ENCODE peak calls at places on chromosomes 11 and 22, in eight cellular contexts. L is prostate gland, K is Peyer's patch, V is GM12892, T is spleen, E is tibial nerve, S is NB4, O is transverse colon. Z is an unnamed sample.

GRCh38 chr11:73141309-73142127 is 600 bp downstream of the FCHSD2 start:
- DNase-seq in L (peak), K (peak), V (peak), T (peak), E (peak), S (peak), O (peak), Z (peak)

GRCh38 chr11:8383227-8383626 is 119.5 kb upstream of the LMO1 start:
- DNase-seq in L (no peak), K (no peak), V (no peak), T (no peak), E (no peak), S (no peak), O (no peak), Z (no peak)

GRCh38 chr11:124745835-124746620 is 6.0 kb downstream of the VSIG2 start:
- DNase-seq in L (no peak), K (peak), V (peak), T (peak), E (no peak), S (no peak), O (peak), Z (peak)

GRCh38 chr11:33040862-33041453 is 1.6 kb downstream of the TCP11L1 start:
- DNase-seq in L (no peak), K (no peak), V (no peak), T (no peak), E (no peak), S (no peak), O (no peak), Z (no peak)

GRCh38 chr22:17243524-17243923 is 24.3 kb upstream of the ADA2 start:
- DNase-seq in L (no peak), K (peak), V (peak), T (peak), E (no peak), S (peak), O (peak), Z (no peak)

GRCh38 chr22:28899199-28899853 is 16.0 kb downstream of the ZNRF3 start:
- DNase-seq in L (no peak), K (no peak), V (no peak), T (peak), E (no peak), S (no peak), O (no peak), Z (no peak)

GRCh38 chr11:125072961-125073590 is 10.0 kb downstream of the SLC37A2 start:
- DNase-seq in L (no peak), K (no peak), V (no peak), T (peak), E (no peak), S (no peak), O (no peak), Z (no peak)

GRCh38 chr11:10885703-10886363 is 28.0 kb upstream of the ZBED5 start:
- DNase-seq in L (no peak), K (no peak), V (no peak), T (no peak), E (no peak), S (no peak), O (no peak), Z (no peak)

GRCh38 chr22:30838111-30838510 is 130.5 kb downstream of the MORC2 start:
- DNase-seq in L (no peak), K (no peak), V (no peak), T (no peak), E (no peak), S (no peak), O (no peak), Z (no peak)

GRCh38 chr11:69644071-69644961 is 3.4 kb downstream of the CCND1 start:
- DNase-seq in L (peak), K (no peak), V (no peak), T (peak), E (peak), S (no peak), O (peak), Z (peak)
- TF ChIP-seq POLR2A in L (no peak), K (no peak), V (no peak), T (no peak), E (no peak), S (no peak), O (no peak), Z (no peak)

GRCh38 chr22:46360097-46360496 is 24.6 kb downstream of the TRMU start:
- DNase-seq in L (no peak), K (no peak), V (no peak), T (peak), E (no peak), S (no peak), O (no peak), Z (no peak)

GRCh38 chr22:46359362-46359761 is 23.8 kb downstream of the TRMU start:
- DNase-seq in L (no peak), K (no peak), V (no peak), T (peak), E (no peak), S (no peak), O (peak), Z (no peak)

GRCh38 chr22:46357711-46358505 is 22.4 kb downstream of the TRMU start:
- DNase-seq in L (no peak), K (no peak), V (no peak), T (no peak), E (no peak), S (no peak), O (no peak), Z (no peak)

GRCh38 chr22:46357186-46357500 is 21.6 kb downstream of the TRMU start:
- DNase-seq in L (no peak), K (no peak), V (no peak), T (no peak), E (no peak), S (no peak), O (no peak), Z (no peak)

DNA sequence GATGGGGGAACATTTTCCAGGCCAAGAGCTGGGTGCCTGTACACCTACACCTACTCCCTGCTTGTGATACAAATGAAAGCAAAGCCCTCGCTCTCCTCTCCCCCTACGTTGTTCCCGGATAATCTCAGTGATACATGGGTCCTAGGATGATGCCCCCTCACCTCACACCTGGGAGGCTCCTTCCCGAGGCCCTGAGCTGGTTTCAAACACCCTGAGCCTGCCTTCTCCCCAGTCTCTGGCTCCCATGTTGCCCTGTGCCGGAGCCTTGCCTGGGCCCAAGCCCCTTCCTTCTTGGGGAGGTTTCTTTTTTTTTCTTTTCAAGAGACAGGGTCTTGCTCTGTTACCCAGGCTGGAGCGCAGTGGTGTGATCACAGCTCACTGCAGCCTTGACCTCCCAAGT is 23.3 kb downstream of the TRMU start:
- DNase-seq in L (no peak), K (no peak), V (no peak), T (peak), E (no peak), S (no peak), O (no peak), Z (no peak)
- TF ChIP-seq POLR2A in L (no peak), K (no peak), V (no peak), T (no peak), E (no peak), S (no peak), O (no peak), Z (no peak)

GRCh38 chr11:35276396-35276795 is 137.4 kb downstream of the CD44 start:
- DNase-seq in L (peak), K (no peak), V (no peak), T (no peak), E (no peak), S (no peak), O (no peak), Z (no peak)
- TF ChIP-seq POLR2A in L (no peak), K (no peak), V (no peak), T (no peak), E (no peak), S (no peak), O (no peak), Z (no peak)

GRCh38 chr22:31944700-31945477 is 554 bp downstream of the YWHAH start:
- DNase-seq in L (peak), K (peak), V (peak), T (peak), E (peak), S (peak), O (peak), Z (peak)

GRCh38 chr22:31945478-31945815 is 1.1 kb downstream of the YWHAH start:
- DNase-seq in L (no peak), K (peak), V (no peak), T (no peak), E (no peak), S (peak), O (peak), Z (peak)

GRCh38 chr22:31945971-31946680 is 1.8 kb downstream of the YWHAH start:
- DNase-seq in L (no peak), K (peak), V (no peak), T (peak), E (no peak), S (peak), O (no peak), Z (peak)

GRCh38 chr22:31943206-31943975 is 944 bp upstream of the YWHAH start:
- DNase-seq in L (peak), K (no peak), V (no peak), T (peak), E (no peak), S (no peak), O (no peak), Z (peak)

GRCh38 chr22:31943976-31944699 is at the start of gene YWHAH:
- DNase-seq in L (peak), K (peak), V (peak), T (peak), E (peak), S (peak), O (peak), Z (peak)
- TF ChIP-seq POLR2A in L (peak), K (peak), V (peak), T (no peak), E (peak), S (peak), O (peak), Z (peak)

GRCh38 chr22:41916745-41917358 is 2.0 kb upstream of the SHISA8 start:
- DNase-seq in L (no peak), K (no peak), V (no peak), T (peak), E (no peak), S (no peak), O (no peak), Z (no peak)

GRCh38 chr22:41917375-41917905 is 2.6 kb upstream of the SHISA8 start:
- DNase-seq in L (no peak), K (no peak), V (no peak), T (peak), E (no peak), S (no peak), O (no peak), Z (no peak)

GRCh38 chr22:41917906-41918791 is 3.3 kb upstream of the SHISA8 start:
- DNase-seq in L (no peak), K (peak), V (no peak), T (peak), E (no peak), S (peak), O (peak), Z (peak)

GRCh38 chr22:41920271-41920976 is 5.5 kb upstream of the SHISA8 start:
- DNase-seq in L (no peak), K (peak), V (no peak), T (peak), E (no peak), S (no peak), O (peak), Z (no peak)

DNA sequence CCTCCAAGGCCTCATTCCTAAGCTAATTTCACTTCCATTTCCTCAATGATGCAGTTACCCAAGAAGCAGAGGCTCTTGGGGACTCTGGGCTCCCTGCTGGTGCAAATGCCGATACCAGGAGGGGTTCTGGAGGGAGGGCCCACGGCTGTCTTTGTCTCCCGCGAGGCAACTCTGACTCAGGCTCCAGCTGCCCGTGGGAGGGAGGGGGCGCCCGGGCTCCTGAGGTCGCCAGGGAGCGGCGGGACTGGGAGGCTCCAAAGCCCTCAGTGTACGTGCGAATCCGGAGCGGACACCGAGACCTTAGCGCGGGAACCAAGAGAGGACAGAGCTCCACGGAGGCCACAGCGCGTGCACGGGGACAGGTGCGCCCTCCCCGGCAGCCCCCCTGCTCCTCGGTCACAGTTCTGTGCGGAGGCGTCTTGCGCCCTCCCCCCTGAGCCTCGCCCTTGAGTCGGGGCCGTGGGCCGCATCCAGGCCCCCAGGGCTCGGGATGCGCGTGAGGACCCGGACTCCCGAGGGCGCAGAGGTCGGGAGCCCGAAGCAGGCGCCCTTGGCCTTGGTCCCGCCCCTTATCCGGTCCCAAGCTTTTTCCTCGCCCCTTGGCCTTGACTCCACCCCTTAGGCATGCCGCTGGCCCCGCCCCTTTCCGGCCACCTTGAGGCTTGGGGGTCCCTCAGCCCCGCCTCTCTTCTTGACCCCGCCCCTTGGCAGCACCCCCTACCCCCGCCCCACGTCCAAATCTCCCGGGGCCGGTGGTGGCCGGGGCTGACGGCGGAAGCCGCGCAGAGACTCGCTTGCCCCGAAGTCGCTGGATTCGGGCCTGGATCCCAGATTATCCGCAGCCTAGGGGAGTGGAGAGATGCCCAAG is 4.7 kb upstream of the SHISA8 start:
- DNase-seq in L (peak), K (peak), V (peak), T (peak), E (no peak), S (peak), O (peak), Z (peak)
- TF ChIP-seq POLR2A in L (no peak), K (no peak), V (peak), T (peak), E (no peak), S (no peak), O (no peak), Z (no peak)

DNA sequence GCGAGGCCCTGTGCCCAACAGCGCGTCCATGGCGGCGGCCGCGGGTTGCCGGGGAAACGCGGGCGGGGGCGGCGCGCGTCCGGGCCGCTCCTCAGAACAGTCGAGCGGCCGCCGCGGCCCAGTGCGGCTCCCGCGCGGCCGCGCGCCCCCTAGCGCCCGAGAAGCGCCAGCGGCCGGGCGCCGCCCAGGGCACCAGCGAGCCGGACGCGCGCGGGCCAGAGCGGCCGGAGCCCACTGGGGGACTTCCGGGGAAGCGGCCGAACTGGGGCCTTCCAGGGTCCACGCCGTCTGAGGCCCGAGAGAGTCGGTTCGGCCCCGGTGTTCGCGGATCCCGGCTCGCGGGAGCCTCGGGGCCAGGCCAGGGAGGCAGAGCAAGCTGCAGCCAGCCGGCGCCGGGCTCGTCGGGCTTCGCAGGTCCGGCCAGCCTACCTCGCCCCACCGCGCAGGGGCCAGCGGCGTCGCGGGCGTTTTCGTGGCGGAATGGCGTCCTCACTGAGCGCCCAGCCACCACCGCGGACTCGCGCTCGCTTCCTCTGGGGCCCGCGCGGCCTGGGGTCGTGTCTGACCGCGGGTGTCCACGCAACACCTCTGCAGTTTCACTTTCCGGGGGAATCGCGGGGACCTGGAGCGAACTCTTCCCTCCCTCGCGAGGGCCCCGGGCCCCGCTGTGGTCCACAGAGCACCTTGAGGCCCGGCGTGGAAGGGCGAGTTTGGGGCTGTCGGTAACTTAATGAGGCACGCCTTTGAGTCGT is at the start of gene DENND6B:
- DNase-seq in L (peak), K (peak), V (peak), T (peak), E (peak), S (peak), O (peak), Z (peak)
- TF ChIP-seq POLR2A in L (peak), K (peak), V (peak), T (no peak), E (peak), S (peak), O (peak), Z (peak)

DNA sequence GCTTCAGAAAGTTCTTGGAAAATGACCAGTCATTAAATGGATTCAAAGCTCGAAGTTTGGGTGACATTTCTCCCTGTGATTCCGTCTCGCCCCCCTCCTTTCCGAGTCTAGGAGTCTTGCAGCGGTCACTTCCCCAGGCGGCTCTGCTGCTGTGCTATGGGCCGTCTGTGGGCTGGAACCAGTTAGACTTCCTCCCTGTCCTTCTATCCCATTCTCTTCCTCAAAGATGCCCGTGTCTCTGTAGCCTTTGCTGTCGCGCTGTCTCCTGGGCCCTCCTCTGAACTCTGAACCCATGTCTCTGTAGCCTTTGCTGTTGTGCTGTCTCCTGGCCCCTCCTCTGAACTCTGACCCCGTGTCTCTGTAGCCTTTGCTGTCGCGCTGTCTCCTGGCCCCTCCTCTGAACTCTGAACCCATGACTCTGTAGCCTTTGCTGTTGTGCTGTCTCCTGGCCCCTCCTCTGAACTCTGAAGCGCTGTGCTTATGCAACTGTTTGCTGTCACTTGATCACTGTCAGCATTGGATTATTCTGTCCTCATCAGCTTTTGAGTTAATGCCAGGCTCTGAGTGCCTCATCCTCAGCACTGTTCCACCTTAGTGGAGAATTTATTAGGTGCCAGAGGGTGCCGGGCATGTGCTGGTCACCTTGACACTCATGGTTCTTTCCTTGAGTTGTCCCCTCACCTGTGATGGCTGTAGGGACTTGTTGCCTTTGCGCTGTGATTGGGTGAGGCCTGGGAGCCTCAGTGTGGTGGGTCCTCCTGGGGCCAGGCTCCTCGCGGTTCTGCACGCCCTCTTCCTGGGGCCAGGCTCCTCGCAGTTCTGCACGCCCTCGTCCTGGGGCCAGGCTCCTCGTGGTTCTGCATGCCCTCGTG is 173.3 kb downstream of the TBC1D22A start:
- DNase-seq in L (peak), K (no peak), V (no peak), T (no peak), E (no peak), S (no peak), O (peak), Z (peak)
- TF ChIP-seq POLR2A in L (no peak), K (peak), V (no peak), T (no peak), E (no peak), S (no peak), O (no peak), Z (no peak)